ENCODE peak calls at places on chromosomes 6 and 20, in ten cellular contexts. C is GM04504; N is activated naive CD4-positive, alpha-beta T cell; J is AG04450; O is astrocyte; R is AG04449; Q is neural progenitor cell; I is activated CD4-positive, alpha-beta T cell treated with anti-CD3 and anti-CD28 coated beads, Interleukin-2, amount 10 ng/mL, durations not matched to agents 7 days and 5 days; K is DMS153; Z is non-pigmented ciliary epithelial cell. W is an unnamed sample.

GRCh38 chr6:170248111-170248805 is 42.6 kb downstream of the DLL1 start:
- DNase-seq in C (no peak), N (no peak), J (no peak), O (no peak), R (no peak), Q (no peak), I (no peak), K (no peak), Z (no peak), W (no peak)

GRCh38 chr6:126302191-126302590 is 37.7 kb upstream of the CENPW start:
- DNase-seq in C (no peak), N (no peak), J (no peak), O (no peak), R (no peak), Q (no peak), I (no peak), K (peak; percentile 8), Z (no peak), W (no peak)

GRCh38 chr6:71224011-71224410 is 64.6 kb upstream of the OGFRL1 start:
- DNase-seq in C (no peak), N (no peak), J (no peak), O (peak; percentile 6), R (no peak), Q (no peak), I (no peak), K (no peak), Z (no peak), W (no peak)

GRCh38 chr20:23613676-23614075 is 8.0 kb upstream of the CST9 start:
- DNase-seq in C (no peak), N (no peak), J (no peak), O (no peak), R (no peak), Q (no peak), I (no peak), K (no peak), Z (no peak), W (no peak)

GRCh38 chr6:131116755-131117360 is 18.4 kb upstream of the AKAP7 start:
- DNase-seq in C (peak; percentile 27), N (no peak), J (peak; percentile 11), O (no peak), R (no peak), Q (peak; percentile 33), I (peak; percentile 24), K (no peak), Z (no peak), W (no peak)

GRCh38 chr20:39070484-39071231 is 108.5 kb downstream of the DHX35 start:
- DNase-seq in C (peak; percentile 43), N (no peak), J (no peak), O (peak; percentile 54), R (peak; percentile 33), Q (no peak), I (no peak), K (peak; percentile 67), Z (peak; percentile 31), W (no peak)

GRCh38 chr6:11975353-11975977 is 36.6 kb upstream of the HIVEP1 start:
- DNase-seq in C (no peak), N (no peak), J (no peak), O (no peak), R (no peak), Q (no peak), I (peak; percentile 26), K (no peak), Z (no peak), W (no peak)

GRCh38 chr6:14734052-14734415 is 511.8 kb upstream of the JARID2 start:
- DNase-seq in C (no peak), N (no peak), J (no peak), O (no peak), R (no peak), Q (no peak), I (no peak), K (no peak), Z (no peak), W (no peak)

GRCh38 chr20:57616143-57616951 is 3.9 kb downstream of the ZBP1 start:
- DNase-seq in C (no peak), N (no peak), J (no peak), O (no peak), R (no peak), Q (no peak), I (no peak), K (no peak), Z (no peak), W (no peak)

GRCh38 chr20:53081916-53082863 is 110.0 kb downstream of the TSHZ2 start:
- DNase-seq in C (no peak), N (no peak), J (no peak), O (peak; percentile 76), R (no peak), Q (peak; percentile 39), I (no peak), K (peak; percentile 4), Z (no peak), W (no peak)